ENCODE peak calls at places on chromosome 15, in six cellular contexts. One of them, this sample, is unnamed.

GRCh38 chr15:41066516-41066915 is 49.6 kb downstream of the INO80 start:
- DNase-seq in dorsolateral prefrontal cortex: no peak
- DNase-seq in K562: no peak
- DNase-seq in left ventricle myocardium inferior: no peak
- DNase-seq in Peyer's patch: no peak
- DNase-seq in CD8-positive, alpha-beta T cell: no peak
- DNase-seq in this sample: no peak

GRCh38 chr15:36361351-36361870 is 218.0 kb upstream of the CDIN1 start:
- DNase-seq in dorsolateral prefrontal cortex: no peak
- DNase-seq in K562: no peak
- DNase-seq in left ventricle myocardium inferior: no peak
- DNase-seq in Peyer's patch: no peak
- DNase-seq in CD8-positive, alpha-beta T cell: no peak
- DNase-seq in this sample: no peak

GRCh38 chr15:81113861-81114261 is 20.2 kb upstream of the CFAP161 start:
- DNase-seq in dorsolateral prefrontal cortex: no peak
- DNase-seq in K562: no peak
- DNase-seq in left ventricle myocardium inferior: no peak
- DNase-seq in Peyer's patch: no peak
- DNase-seq in CD8-positive, alpha-beta T cell: no peak
- DNase-seq in this sample: no peak

GRCh38 chr15:67897646-67898045 is 57.8 kb upstream of the RNU6-1 start:
- DNase-seq in dorsolateral prefrontal cortex: no peak
- DNase-seq in K562: no peak
- DNase-seq in left ventricle myocardium inferior: no peak
- DNase-seq in Peyer's patch: no peak
- DNase-seq in CD8-positive, alpha-beta T cell: no peak
- DNase-seq in this sample: no peak

GRCh38 chr15:54481819-54482218 is 503.6 kb downstream of the UNC13C start:
- DNase-seq in dorsolateral prefrontal cortex: no peak
- DNase-seq in K562: no peak
- DNase-seq in left ventricle myocardium inferior: no peak
- DNase-seq in Peyer's patch: no peak
- DNase-seq in CD8-positive, alpha-beta T cell: no peak
- DNase-seq in this sample: no peak

GRCh38 chr15:72365844-72366243 is 10.0 kb downstream of the HEXA start:
- DNase-seq in dorsolateral prefrontal cortex: no peak
- DNase-seq in K562: no peak
- DNase-seq in left ventricle myocardium inferior: no peak
- DNase-seq in Peyer's patch: no peak
- DNase-seq in CD8-positive, alpha-beta T cell: no peak
- DNase-seq in this sample: no peak

GRCh38 chr15:66238318-66238717 is 15.2 kb downstream of the MEGF11 start:
- DNase-seq in dorsolateral prefrontal cortex: no peak
- DNase-seq in K562: no peak
- DNase-seq in left ventricle myocardium inferior: no peak
- DNase-seq in Peyer's patch: no peak
- DNase-seq in CD8-positive, alpha-beta T cell: no peak
- DNase-seq in this sample: no peak

GRCh38 chr15:68504721-68505090 is 72.7 kb upstream of the ITGA11 start:
- DNase-seq in dorsolateral prefrontal cortex: no peak
- DNase-seq in K562: no peak
- DNase-seq in left ventricle myocardium inferior: no peak
- DNase-seq in Peyer's patch: no peak
- DNase-seq in CD8-positive, alpha-beta T cell: no peak
- DNase-seq in this sample: no peak

GRCh38 chr15:66749841-66750575 is 48.0 kb downstream of the SMAD6 start:
- DNase-seq in dorsolateral prefrontal cortex: no peak
- DNase-seq in K562: no peak
- DNase-seq in left ventricle myocardium inferior: no peak
- DNase-seq in Peyer's patch: peak
- DNase-seq in CD8-positive, alpha-beta T cell: no peak
- DNase-seq in this sample: no peak

GRCh38 chr15:65264877-65265430 is 21.7 kb downstream of the PARP16 start:
- DNase-seq in dorsolateral prefrontal cortex: no peak
- DNase-seq in K562: no peak
- DNase-seq in left ventricle myocardium inferior: no peak
- DNase-seq in Peyer's patch: no peak
- DNase-seq in CD8-positive, alpha-beta T cell: no peak
- DNase-seq in this sample: no peak

GRCh38 chr15:88649286-88649733 is 10.5 kb downstream of the ISG20 start:
- DNase-seq in dorsolateral prefrontal cortex: peak
- DNase-seq in K562: no peak
- DNase-seq in left ventricle myocardium inferior: peak
- DNase-seq in Peyer's patch: peak
- DNase-seq in CD8-positive, alpha-beta T cell: peak
- DNase-seq in this sample: peak

GRCh38 chr15:30023798-30024295 is 58.9 kb upstream of the GOLGA8J start:
- DNase-seq in dorsolateral prefrontal cortex: no peak
- DNase-seq in K562: no peak
- DNase-seq in left ventricle myocardium inferior: no peak
- DNase-seq in Peyer's patch: no peak
- DNase-seq in CD8-positive, alpha-beta T cell: no peak
- DNase-seq in this sample: no peak

GRCh38 chr15:55791576-55792400 is 48.8 kb upstream of the PRTG start:
- DNase-seq in dorsolateral prefrontal cortex: no peak
- DNase-seq in K562: no peak
- DNase-seq in left ventricle myocardium inferior: no peak
- DNase-seq in Peyer's patch: no peak
- DNase-seq in CD8-positive, alpha-beta T cell: no peak
- DNase-seq in this sample: no peak

GRCh38 chr15:74320358-74321247 is 46.8 kb downstream of the CYP11A1 start:
- DNase-seq in dorsolateral prefrontal cortex: peak
- DNase-seq in K562: peak
- DNase-seq in left ventricle myocardium inferior: peak
- DNase-seq in Peyer's patch: no peak
- DNase-seq in CD8-positive, alpha-beta T cell: no peak
- DNase-seq in this sample: no peak

GRCh38 chr15:31461911-31462480 is 135.4 kb downstream of the KLF13 start:
- DNase-seq in dorsolateral prefrontal cortex: no peak
- DNase-seq in K562: no peak
- DNase-seq in left ventricle myocardium inferior: no peak
- DNase-seq in Peyer's patch: no peak
- DNase-seq in CD8-positive, alpha-beta T cell: no peak
- DNase-seq in this sample: no peak

GRCh38 chr15:31467361-31467760 is 140.7 kb downstream of the KLF13 start:
- DNase-seq in dorsolateral prefrontal cortex: no peak
- DNase-seq in K562: no peak
- DNase-seq in left ventricle myocardium inferior: no peak
- DNase-seq in Peyer's patch: no peak
- DNase-seq in CD8-positive, alpha-beta T cell: no peak
- DNase-seq in this sample: no peak

GRCh38 chr15:31464216-31465082 is 137.8 kb downstream of the KLF13 start:
- DNase-seq in dorsolateral prefrontal cortex: no peak
- DNase-seq in K562: no peak
- DNase-seq in left ventricle myocardium inferior: no peak
- DNase-seq in Peyer's patch: no peak
- DNase-seq in CD8-positive, alpha-beta T cell: no peak
- DNase-seq in this sample: no peak

GRCh38 chr15:31463521-31464102 is 137.0 kb downstream of the KLF13 start:
- DNase-seq in dorsolateral prefrontal cortex: no peak
- DNase-seq in K562: no peak
- DNase-seq in left ventricle myocardium inferior: no peak
- DNase-seq in Peyer's patch: no peak
- DNase-seq in CD8-positive, alpha-beta T cell: no peak
- DNase-seq in this sample: no peak

DNA sequence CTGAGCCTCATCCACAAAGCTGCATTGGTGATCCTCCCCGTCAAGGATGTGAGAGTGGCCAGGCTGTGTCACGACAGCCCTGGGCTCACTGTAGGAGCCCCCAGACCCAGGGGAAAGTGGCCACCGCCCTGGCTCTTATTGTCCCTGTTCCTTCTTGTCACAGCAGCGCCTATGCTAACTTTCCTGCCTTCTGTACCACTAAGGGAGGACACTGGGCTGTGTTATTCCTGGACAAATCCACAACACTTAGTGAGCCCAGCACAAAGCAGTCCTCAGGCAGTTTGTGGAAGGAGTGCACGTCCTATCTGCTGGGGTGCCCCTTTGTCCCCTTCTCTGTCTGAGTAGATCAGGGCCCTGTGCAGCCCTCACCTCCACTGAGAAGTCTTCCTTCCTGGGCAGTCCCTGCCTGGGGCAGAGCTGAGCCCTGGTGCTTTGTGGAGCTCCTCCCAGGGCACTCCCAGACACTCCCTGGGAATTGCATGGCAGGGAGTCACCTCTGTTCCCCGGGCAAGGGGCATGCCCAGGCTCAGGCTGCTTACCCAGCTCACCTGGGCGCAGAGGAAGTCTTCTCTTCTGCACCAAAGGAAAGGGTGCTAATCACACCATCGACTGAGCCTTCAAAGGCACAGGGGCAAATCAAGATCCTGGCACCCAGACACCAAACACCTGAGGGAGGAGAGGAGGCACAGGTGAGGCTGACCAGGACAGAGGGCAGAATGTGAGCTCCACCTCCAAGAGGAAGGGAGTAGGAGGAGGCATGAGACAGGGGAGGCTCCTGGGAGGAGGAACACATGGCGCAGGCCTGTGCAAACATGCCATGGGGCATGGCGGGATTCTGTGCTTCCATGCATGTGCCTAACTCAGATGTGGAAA is 138.7 kb downstream of the KLF13 start:
- DNase-seq in dorsolateral prefrontal cortex: no peak
- DNase-seq in K562: no peak
- DNase-seq in left ventricle myocardium inferior: no peak
- DNase-seq in Peyer's patch: peak
- DNase-seq in CD8-positive, alpha-beta T cell: no peak
- DNase-seq in this sample: no peak
- H3K27ac ChIP-seq in dorsolateral prefrontal cortex: no peak
- H3K27ac ChIP-seq in K562: no peak
- H3K27ac ChIP-seq in left ventricle myocardium inferior: no peak
- H3K27ac ChIP-seq in Peyer's patch: peak
- H3K27ac ChIP-seq in CD8-positive, alpha-beta T cell: no peak
- H3K27ac ChIP-seq in this sample: no peak

GRCh38 chr15:98524838-98525540 is 123.3 kb upstream of the IGF1R start:
- DNase-seq in dorsolateral prefrontal cortex: no peak
- DNase-seq in K562: no peak
- DNase-seq in left ventricle myocardium inferior: no peak
- DNase-seq in Peyer's patch: no peak
- DNase-seq in CD8-positive, alpha-beta T cell: no peak
- DNase-seq in this sample: no peak
- H3K27ac ChIP-seq in dorsolateral prefrontal cortex: no peak
- H3K27ac ChIP-seq in K562: no peak
- H3K27ac ChIP-seq in left ventricle myocardium inferior: no peak
- H3K27ac ChIP-seq in Peyer's patch: no peak
- H3K27ac ChIP-seq in CD8-positive, alpha-beta T cell: no peak
- H3K27ac ChIP-seq in this sample: no peak

DNA sequence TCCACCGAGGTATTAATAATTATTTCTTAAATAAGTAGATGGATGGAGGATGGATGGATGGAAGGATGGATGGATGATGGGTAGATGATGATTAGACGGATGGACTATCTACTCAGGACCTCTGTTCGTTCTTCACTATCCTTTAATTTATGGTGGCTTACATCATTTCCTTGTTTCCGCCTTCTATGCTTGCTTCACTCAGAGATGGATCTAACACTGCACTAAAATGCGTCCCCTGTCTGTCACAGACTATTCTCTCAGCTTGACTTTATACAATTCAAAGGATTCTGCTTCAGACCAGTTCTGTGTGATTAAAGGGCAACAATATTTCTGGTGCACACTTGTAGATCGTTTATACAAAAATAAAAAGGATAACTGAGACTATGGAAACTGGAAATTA is 41.2 kb upstream of the CA12 start:
- DNase-seq in dorsolateral prefrontal cortex: no peak
- DNase-seq in K562: no peak
- DNase-seq in left ventricle myocardium inferior: no peak
- DNase-seq in Peyer's patch: no peak
- DNase-seq in CD8-positive, alpha-beta T cell: no peak
- DNase-seq in this sample: no peak
- H3K27ac ChIP-seq in dorsolateral prefrontal cortex: no peak
- H3K27ac ChIP-seq in K562: no peak
- H3K27ac ChIP-seq in left ventricle myocardium inferior: no peak
- H3K27ac ChIP-seq in Peyer's patch: no peak
- H3K27ac ChIP-seq in CD8-positive, alpha-beta T cell: no peak
- H3K27ac ChIP-seq in this sample: no peak

DNA sequence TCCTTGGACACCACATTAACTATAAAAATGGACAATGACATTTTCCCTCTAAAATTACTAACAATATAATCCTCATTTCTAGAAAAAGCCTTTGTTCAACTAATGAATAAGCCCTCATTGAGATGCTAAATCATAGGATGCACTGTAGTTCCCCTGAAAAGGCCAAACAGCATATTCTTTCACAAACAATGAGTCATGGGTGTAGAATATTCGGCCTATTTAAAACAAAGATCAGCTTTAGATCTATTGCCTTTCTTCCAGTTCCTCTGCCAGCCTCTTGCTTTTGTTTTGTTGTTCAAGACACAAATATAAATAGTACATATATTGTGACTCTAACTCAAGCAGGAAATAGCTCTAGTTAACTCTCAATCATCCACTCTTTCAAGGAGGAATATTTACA is 82.5 kb downstream of the ADAM10 start:
- DNase-seq in dorsolateral prefrontal cortex: no peak
- DNase-seq in K562: no peak
- DNase-seq in left ventricle myocardium inferior: no peak
- DNase-seq in Peyer's patch: no peak
- DNase-seq in CD8-positive, alpha-beta T cell: no peak
- DNase-seq in this sample: no peak
- H3K27ac ChIP-seq in dorsolateral prefrontal cortex: peak
- H3K27ac ChIP-seq in K562: no peak
- H3K27ac ChIP-seq in left ventricle myocardium inferior: peak
- H3K27ac ChIP-seq in Peyer's patch: no peak
- H3K27ac ChIP-seq in CD8-positive, alpha-beta T cell: no peak
- H3K27ac ChIP-seq in this sample: peak

GRCh38 chr15:69766156-69766555 is 313.5 kb downstream of the RPLP1 start:
- DNase-seq in dorsolateral prefrontal cortex: no peak
- DNase-seq in K562: no peak
- DNase-seq in left ventricle myocardium inferior: no peak
- DNase-seq in Peyer's patch: no peak
- DNase-seq in CD8-positive, alpha-beta T cell: no peak
- DNase-seq in this sample: no peak
- H3K27ac ChIP-seq in dorsolateral prefrontal cortex: no peak
- H3K27ac ChIP-seq in K562: no peak
- H3K27ac ChIP-seq in left ventricle myocardium inferior: no peak
- H3K27ac ChIP-seq in Peyer's patch: no peak
- H3K27ac ChIP-seq in CD8-positive, alpha-beta T cell: no peak
- H3K27ac ChIP-seq in this sample: no peak

This sample was measured in substantia nigra.